ENCODE peak calls at places on chromosomes 6 and 20, in four cellular contexts. One of them, this sample, is unnamed.

GRCh38 chr6:44022296-44022661 is 105.0 kb downstream of the MRPL14 start:
- DNase-seq in CD8-positive, alpha-beta T cell: no peak
- DNase-seq in stomach: no peak
- DNase-seq in heart right ventricle: no peak
- DNase-seq in this sample: no peak

GRCh38 chr6:106087548-106088325 is 1.6 kb downstream of the PRDM1 start:
- DNase-seq in CD8-positive, alpha-beta T cell: no peak
- DNase-seq in heart right ventricle: no peak
- DNase-seq in stomach: no peak
- DNase-seq in this sample: no peak

GRCh38 chr6:78511019-78511418 is 356.3 kb upstream of the IRAK1BP1 start:
- DNase-seq in stomach: no peak
- DNase-seq in CD8-positive, alpha-beta T cell: no peak
- DNase-seq in heart right ventricle: no peak
- DNase-seq in this sample: no peak

GRCh38 chr6:96995903-96996302 is 71.4 kb downstream of the KLHL32 start:
- DNase-seq in CD8-positive, alpha-beta T cell: no peak
- DNase-seq in heart right ventricle: no peak
- DNase-seq in stomach: no peak
- DNase-seq in this sample: no peak

GRCh38 chr6:44062105-44062770 is 65.0 kb downstream of the MRPL14 start:
- DNase-seq in CD8-positive, alpha-beta T cell: no peak
- DNase-seq in heart right ventricle: no peak
- DNase-seq in stomach: no peak
- DNase-seq in this sample: no peak

GRCh38 chr20:460707-461106 is 1.6 kb downstream of the TBC1D20 start:
- DNase-seq in stomach: no peak
- DNase-seq in heart right ventricle: no peak
- DNase-seq in CD8-positive, alpha-beta T cell: no peak
- DNase-seq in this sample: no peak

GRCh38 chr6:122766256-122766655 is 13.3 kb upstream of the FABP7 start:
- DNase-seq in CD8-positive, alpha-beta T cell: no peak
- DNase-seq in heart right ventricle: no peak
- DNase-seq in stomach: no peak
- DNase-seq in this sample: no peak

GRCh38 chr6:160247457-160247883 is 11.2 kb downstream of the SLC22A2 start:
- DNase-seq in heart right ventricle: peak; percentile 23
- DNase-seq in CD8-positive, alpha-beta T cell: no peak
- DNase-seq in stomach: no peak
- DNase-seq in this sample: no peak

GRCh38 chr6:168201383-168201782 is 118.2 kb downstream of the DACT2 start:
- DNase-seq in CD8-positive, alpha-beta T cell: no peak
- DNase-seq in stomach: peak; percentile 35
- DNase-seq in heart right ventricle: no peak
- DNase-seq in this sample: no peak

GRCh38 chr6:108114861-108115597 is 40.5 kb upstream of the OSTM1 start:
- DNase-seq in heart right ventricle: peak; percentile 68
- DNase-seq in stomach: no peak
- DNase-seq in CD8-positive, alpha-beta T cell: peak; percentile 21
- DNase-seq in this sample: peak; percentile 9

GRCh38 chr6:159267165-159267564 is 98.0 kb downstream of the FNDC1 start:
- DNase-seq in CD8-positive, alpha-beta T cell: no peak
- DNase-seq in heart right ventricle: no peak
- DNase-seq in stomach: no peak
- DNase-seq in this sample: peak; percentile 67

GRCh38 chr6:53532061-53532797 is 12.7 kb downstream of the GCLC start:
- DNase-seq in heart right ventricle: no peak
- DNase-seq in CD8-positive, alpha-beta T cell: no peak
- DNase-seq in stomach: no peak
- DNase-seq in this sample: no peak

GRCh38 chr20:9756660-9757059 is 82.2 kb downstream of the PAK5 start:
- DNase-seq in stomach: no peak
- DNase-seq in heart right ventricle: no peak
- DNase-seq in CD8-positive, alpha-beta T cell: no peak
- DNase-seq in this sample: no peak

GRCh38 chr20:9758752-9759151 is 80.1 kb downstream of the PAK5 start:
- DNase-seq in CD8-positive, alpha-beta T cell: no peak
- DNase-seq in stomach: no peak
- DNase-seq in heart right ventricle: no peak
- DNase-seq in this sample: no peak

GRCh38 chr20:9759392-9759791 is 79.5 kb downstream of the PAK5 start:
- DNase-seq in CD8-positive, alpha-beta T cell: no peak
- DNase-seq in stomach: no peak
- DNase-seq in heart right ventricle: no peak
- DNase-seq in this sample: no peak

DNA sequence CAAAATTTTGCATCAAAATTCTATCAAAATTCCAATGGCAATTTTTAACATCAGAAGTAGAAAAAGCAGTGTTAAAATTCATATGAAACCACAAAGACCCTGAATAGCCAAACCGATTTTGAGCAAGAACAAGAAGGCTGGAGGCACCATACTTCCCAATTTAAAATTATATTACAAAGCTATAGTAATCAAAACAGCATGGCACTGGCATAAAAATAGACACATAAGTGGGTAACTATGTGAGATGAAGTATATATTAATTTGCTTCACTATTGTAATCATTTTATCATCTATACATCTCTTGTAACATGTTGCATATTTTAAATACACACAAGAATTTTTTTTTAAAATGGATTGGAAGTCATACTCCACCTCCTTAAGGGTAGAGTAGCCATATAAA is 77.4 kb downstream of the PAK5 start:
- DNase-seq in CD8-positive, alpha-beta T cell: no peak
- DNase-seq in heart right ventricle: no peak
- DNase-seq in stomach: no peak
- DNase-seq in this sample: no peak
- H3K4me3 ChIP-seq in CD8-positive, alpha-beta T cell: no peak overlapping the region
- H3K4me3 ChIP-seq in heart right ventricle: no peak overlapping the region
- H3K4me3 ChIP-seq in stomach: no peak overlapping the region
- H3K4me3 ChIP-seq in this sample: no peak overlapping the region

DNA sequence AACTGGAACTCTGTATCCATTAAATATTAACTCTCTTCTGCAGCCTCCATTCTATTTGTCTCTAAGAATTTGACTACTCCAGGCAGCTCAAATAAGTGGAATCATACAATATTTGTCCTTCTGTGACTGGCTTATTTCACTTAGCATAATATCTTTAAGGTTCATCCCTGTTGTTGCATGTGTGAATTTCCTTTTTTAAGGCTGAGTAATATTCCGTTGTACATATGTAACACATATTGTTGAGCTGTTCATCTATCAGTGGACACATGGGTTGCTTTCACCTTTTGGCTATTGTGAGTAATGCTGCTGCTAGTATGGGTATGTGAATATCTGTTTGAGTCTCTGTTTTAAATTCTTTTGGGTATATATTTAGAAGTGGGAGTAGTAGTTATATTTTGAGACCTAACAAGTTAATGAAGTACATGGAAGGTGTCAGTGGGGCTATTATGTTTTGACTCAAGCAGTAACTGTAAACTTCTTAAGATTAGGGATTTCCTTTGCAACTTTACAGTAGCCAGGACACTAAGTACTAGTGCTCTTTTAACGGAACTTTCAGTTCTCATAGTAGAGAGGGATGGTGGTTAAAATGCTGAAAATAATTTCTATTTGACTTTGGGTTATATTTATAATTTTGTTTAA is 29.7 kb upstream of the TMEM217 start:
- DNase-seq in CD8-positive, alpha-beta T cell: no peak
- DNase-seq in heart right ventricle: no peak
- DNase-seq in stomach: no peak
- DNase-seq in this sample: no peak
- H3K36me3 ChIP-seq in CD8-positive, alpha-beta T cell: peaks cover 40% of the 10 kb centered on the region
- H3K36me3 ChIP-seq in heart right ventricle: peaks cover 64% of the 10 kb centered on the region
- H3K36me3 ChIP-seq in stomach: peaks cover 90% of the 10 kb centered on the region
- H3K36me3 ChIP-seq in this sample: peaks cover 26% of the 10 kb centered on the region

GRCh38 chr6:35728663-35729348 is 8.0 kb upstream of the ARMC12 start:
- DNase-seq in CD8-positive, alpha-beta T cell: peak; percentile 45
- DNase-seq in stomach: peak; percentile 41
- DNase-seq in heart right ventricle: peak; percentile 64
- DNase-seq in this sample: no peak
- H3K4me3 ChIP-seq in CD8-positive, alpha-beta T cell: peak overlapping the region; percentile 40
- H3K4me3 ChIP-seq in stomach: peak overlapping the region; percentile 49
- H3K4me3 ChIP-seq in heart right ventricle: peak overlapping the region; percentile 67
- H3K4me3 ChIP-seq in this sample: peak overlapping the region; percentile 63

GRCh38 chr20:62316331-62317166 is 13.8 kb downstream of the ADRM1 start:
- DNase-seq in CD8-positive, alpha-beta T cell: no peak
- DNase-seq in heart right ventricle: no peak
- DNase-seq in stomach: no peak
- DNase-seq in this sample: no peak
- H3K36me3 ChIP-seq in CD8-positive, alpha-beta T cell: no peaks in the 10 kb centered on the region
- H3K36me3 ChIP-seq in heart right ventricle: peaks cover 84% of the 10 kb centered on the region
- H3K36me3 ChIP-seq in stomach: peaks cover 88% of the 10 kb centered on the region
- H3K36me3 ChIP-seq in this sample: peaks cover 43% of the 10 kb centered on the region

DNA sequence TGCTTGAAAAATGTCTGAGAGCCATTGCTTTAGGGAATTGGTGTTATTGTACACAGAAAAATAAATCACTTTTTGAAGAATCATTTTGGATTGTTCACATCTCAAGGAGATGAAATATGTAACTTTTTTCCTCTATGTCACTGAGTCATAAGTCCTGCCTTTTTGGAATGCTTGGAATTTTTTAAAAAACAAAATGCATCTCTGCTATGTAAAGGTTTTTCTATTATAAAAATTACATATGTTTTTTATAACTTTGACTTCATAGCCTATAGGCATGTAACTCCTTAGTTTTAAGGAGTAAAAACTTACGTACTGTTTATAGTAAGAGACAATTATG is 8.7 kb downstream of the RNF144B start:
- DNase-seq in heart right ventricle: no peak
- DNase-seq in stomach: no peak
- DNase-seq in CD8-positive, alpha-beta T cell: no peak
- DNase-seq in this sample: no peak
- H3K4me3 ChIP-seq in heart right ventricle: no peak overlapping the region
- H3K4me3 ChIP-seq in stomach: no peak overlapping the region
- H3K4me3 ChIP-seq in CD8-positive, alpha-beta T cell: no peak overlapping the region
- H3K4me3 ChIP-seq in this sample: no peak overlapping the region

GRCh38 chr6:121663292-121663691 is 227.8 kb downstream of the GJA1 start:
- DNase-seq in stomach: no peak
- DNase-seq in CD8-positive, alpha-beta T cell: no peak
- DNase-seq in heart right ventricle: no peak
- DNase-seq in this sample: no peak

GRCh38 chr6:121664199-121664598 is 228.8 kb downstream of the GJA1 start:
- DNase-seq in CD8-positive, alpha-beta T cell: no peak
- DNase-seq in stomach: no peak
- DNase-seq in heart right ventricle: no peak
- DNase-seq in this sample: no peak

GRCh38 chr6:121670511-121670910 is 235.1 kb downstream of the GJA1 start:
- DNase-seq in stomach: no peak
- DNase-seq in heart right ventricle: no peak
- DNase-seq in CD8-positive, alpha-beta T cell: no peak
- DNase-seq in this sample: no peak

GRCh38 chr6:121668259-121668658 is 232.8 kb downstream of the GJA1 start:
- DNase-seq in heart right ventricle: no peak
- DNase-seq in stomach: no peak
- DNase-seq in CD8-positive, alpha-beta T cell: no peak
- DNase-seq in this sample: no peak

GRCh38 chr6:121666809-121667208 is 231.4 kb downstream of the GJA1 start:
- DNase-seq in stomach: no peak
- DNase-seq in heart right ventricle: no peak
- DNase-seq in CD8-positive, alpha-beta T cell: no peak
- DNase-seq in this sample: peak; percentile 3
- H3K36me3 ChIP-seq in stomach: no peaks in the 10 kb centered on the region
- H3K36me3 ChIP-seq in heart right ventricle: no peaks in the 10 kb centered on the region
- H3K36me3 ChIP-seq in CD8-positive, alpha-beta T cell: no peaks in the 10 kb centered on the region
- H3K36me3 ChIP-seq in this sample: no peaks in the 10 kb centered on the region

DNA sequence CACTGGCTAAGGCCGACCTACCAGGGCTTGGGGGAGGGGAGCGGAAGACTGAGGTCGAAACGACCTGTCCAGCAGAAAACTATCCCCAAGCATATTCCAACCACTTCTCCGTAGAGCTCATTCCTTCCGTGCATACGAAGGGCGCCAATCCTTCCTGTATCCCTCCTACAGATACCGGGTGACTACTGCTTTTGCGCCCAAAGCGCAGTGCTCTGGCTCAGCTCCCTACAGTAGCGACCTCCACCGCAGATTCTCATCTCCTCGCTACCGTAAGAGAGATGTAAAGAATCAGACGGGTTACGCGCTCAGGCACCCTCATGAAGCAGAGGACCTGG is 666 bp upstream of the NNAT start:
- DNase-seq in heart right ventricle: no peak
- DNase-seq in stomach: peak; percentile 22
- DNase-seq in CD8-positive, alpha-beta T cell: no peak
- DNase-seq in this sample: no peak
- H3K4me3 ChIP-seq in heart right ventricle: no peak overlapping the region
- H3K4me3 ChIP-seq in stomach: no peak overlapping the region
- H3K4me3 ChIP-seq in CD8-positive, alpha-beta T cell: no peak overlapping the region
- H3K4me3 ChIP-seq in this sample: no peak overlapping the region

GRCh38 chr6:36210157-36210556 is 13.6 kb downstream of the BRPF3 start:
- DNase-seq in stomach: no peak
- DNase-seq in CD8-positive, alpha-beta T cell: no peak
- DNase-seq in heart right ventricle: no peak
- DNase-seq in this sample: no peak

GRCh38 chr6:36207155-36207554 is 10.6 kb downstream of the BRPF3 start:
- DNase-seq in heart right ventricle: no peak
- DNase-seq in stomach: no peak
- DNase-seq in CD8-positive, alpha-beta T cell: no peak
- DNase-seq in this sample: no peak

GRCh38 chr6:36210886-36211595 is 14.5 kb downstream of the BRPF3 start:
- DNase-seq in stomach: no peak
- DNase-seq in heart right ventricle: no peak
- DNase-seq in CD8-positive, alpha-beta T cell: no peak
- DNase-seq in this sample: no peak

GRCh38 chr6:36204068-36204753 is 7.7 kb downstream of the BRPF3 start:
- DNase-seq in stomach: no peak
- DNase-seq in CD8-positive, alpha-beta T cell: peak; percentile 55
- DNase-seq in heart right ventricle: no peak
- DNase-seq in this sample: no peak

GRCh38 chr6:36209606-36210005 is 13.1 kb downstream of the BRPF3 start:
- DNase-seq in stomach: no peak
- DNase-seq in heart right ventricle: no peak
- DNase-seq in CD8-positive, alpha-beta T cell: no peak
- DNase-seq in this sample: no peak
- H3K36me3 ChIP-seq in stomach: peaks cover 100% of the 10 kb centered on the region
- H3K36me3 ChIP-seq in heart right ventricle: peaks cover 97% of the 10 kb centered on the region
- H3K36me3 ChIP-seq in CD8-positive, alpha-beta T cell: peaks cover 40% of the 10 kb centered on the region
- H3K36me3 ChIP-seq in this sample: peaks cover 61% of the 10 kb centered on the region

This sample was measured in SJCRH30.